ENCODE peak calls at places on chromosomes 11 and 22, in ten cellular contexts. Y is activated CD4-positive, CD25-positive, alpha-beta regulatory T cell treated with anti-CD3 and anti-CD28 coated beads, Interleukin-2, amount 50 U/mL, for 16 hours; A is heart right ventricle; S is activated CD8-positive, alpha-beta memory T cell treated with anti-CD3 and anti-CD28 coated beads for 1 hour; E is fibroblast of gingiva; B is stimulated activated CD4-positive, alpha-beta T cell treated with anti-CD3 and anti-CD28 coated beads, Interleukin-2, amount 100 ng/mL, for 48 hours; C is NCI-H1694; Z is HTR-8/SVneo; R is GM12892; J is cardiac muscle cell. F is an unnamed sample.

GRCh38 chr11:62497132-62497915 is 49.3 kb downstream of the AHNAK start:
- DNase-seq in Y (no peak), A (no peak), S (no peak), E (peak), B (peak), C (peak), Z (peak), R (no peak), J (peak), F (peak)

GRCh38 chr22:20953668-20954500 is 13.2 kb upstream of the AIFM3 start:
- DNase-seq in Y (no peak), A (no peak), S (no peak), E (peak), B (no peak), C (no peak), Z (no peak), R (no peak), J (peak), F (no peak)

GRCh38 chr11:33734441-33735165 is 1.6 kb downstream of the CD59 start:
- DNase-seq in Y (no peak), A (no peak), S (no peak), E (peak), B (no peak), C (no peak), Z (no peak), R (no peak), J (peak), F (no peak)

GRCh38 chr22:46012182-46012880 is 35.4 kb upstream of the WNT7B start:
- DNase-seq in Y (no peak), A (no peak), S (no peak), E (no peak), B (no peak), C (no peak), Z (no peak), R (no peak), J (no peak), F (no peak)

GRCh38 chr22:29700949-29701927 is 18.6 kb upstream of the CABP7 start:
- DNase-seq in Y (no peak), A (no peak), S (no peak), E (no peak), B (no peak), C (no peak), Z (no peak), R (no peak), J (peak), F (peak)

GRCh38 chr11:7969756-7970646 is 4.8 kb upstream of the NLRP10 start:
- DNase-seq in Y (no peak), A (no peak), S (no peak), E (no peak), B (no peak), C (no peak), Z (no peak), R (no peak), J (no peak), F (no peak)

GRCh38 chr11:105357764-105358163 is 218.2 kb upstream of the CARD18 start:
- DNase-seq in Y (no peak), A (no peak), S (no peak), E (no peak), B (no peak), C (no peak), Z (no peak), R (no peak), J (peak), F (no peak)

GRCh38 chr22:29043906-29044575 is 17.6 kb downstream of the C22orf31 start:
- DNase-seq in Y (no peak), A (no peak), S (no peak), E (peak), B (no peak), C (no peak), Z (no peak), R (no peak), J (peak), F (no peak)

GRCh38 chr11:124612567-124613245 is 1.5 kb downstream of the PANX3 start:
- DNase-seq in Y (no peak), A (no peak), S (no peak), E (no peak), B (no peak), C (no peak), Z (no peak), R (no peak), J (peak), F (no peak)

GRCh38 chr22:44702479-44703219 is 645 bp downstream of the PRR5 start:
- DNase-seq in Y (no peak), A (no peak), S (no peak), E (no peak), B (no peak), C (no peak), Z (peak), R (no peak), J (peak), F (peak)

GRCh38 chr11:66419825-66420224 is 1.0 kb upstream of the NPAS4 start:
- DNase-seq in Y (no peak), A (no peak), S (no peak), E (no peak), B (no peak), C (peak), Z (no peak), R (no peak), J (no peak), F (no peak)

GRCh38 chr22:35839811-35840739 is 122.4 kb downstream of the APOL5 start:
- DNase-seq in Y (no peak), A (peak), S (no peak), E (peak), B (no peak), C (peak), Z (peak), R (no peak), J (peak), F (peak)

GRCh38 chr11:96162816-96163499 is 180.0 kb downstream of the MAML2 start:
- DNase-seq in Y (no peak), A (no peak), S (no peak), E (peak), B (no peak), C (no peak), Z (no peak), R (no peak), J (peak), F (no peak)

GRCh38 chr11:7436657-7437056 is 48.6 kb upstream of the OLFML1 start:
- DNase-seq in Y (no peak), A (no peak), S (no peak), E (no peak), B (no peak), C (no peak), Z (no peak), R (peak), J (no peak), F (no peak)

GRCh38 chr11:69278091-69278867 is 15.7 kb upstream of the MYEOV start:
- DNase-seq in Y (no peak), A (no peak), S (no peak), E (no peak), B (no peak), C (no peak), Z (no peak), R (no peak), J (no peak), F (no peak)

GRCh38 chr22:23777776-23778575 is 5.3 kb downstream of the MMP11 start:
- DNase-seq in Y (no peak), A (peak), S (no peak), E (no peak), B (no peak), C (no peak), Z (no peak), R (no peak), J (no peak), F (no peak)

F was measured in RKO.